ENCODE peak calls at places on chromosomes 5 and 9, in nine cellular contexts. X is AG04449, D is bronchial epithelial cell, I is AG10803, Q is progenitor cell of endocrine pancreas, A is cardiac muscle cell, H is B cell, N is GM13977, K is esophagus squamous epithelium. E is an unnamed sample.

GRCh38 chr9:120886490-120886967 is 9.5 kb upstream of the PHF19 start:
- DNase-seq in N (no peak), K (no peak), A (peak), I (peak), H (no peak), D (no peak), Q (no peak), X (no peak), E (no peak)

GRCh38 chr5:1795506-1795905 is 4.1 kb downstream of the MRPL36 start:
- DNase-seq in I (no peak), X (no peak), K (no peak), A (no peak), H (no peak), Q (no peak), D (no peak), N (no peak), E (no peak)

GRCh38 chr5:139295692-139296091 is 2.2 kb downstream of the MATR3 start:
- DNase-seq in H (no peak), N (no peak), Q (no peak), A (no peak), K (no peak), X (no peak), I (no peak), D (no peak), E (no peak)

GRCh38 chr5:105504-106080 is 13.6 kb downstream of the PLEKHG4B start:
- DNase-seq in N (no peak), X (no peak), A (no peak), K (no peak), Q (no peak), H (no peak), D (no peak), I (no peak), E (no peak)

GRCh38 chr5:67149933-67150523 is 46.6 kb downstream of the CD180 start:
- DNase-seq in D (no peak), K (no peak), A (peak), Q (no peak), I (peak), N (no peak), X (no peak), H (no peak), E (no peak)

GRCh38 chr5:133707629-133708028 is 95.3 kb upstream of the FSTL4 start:
- DNase-seq in N (no peak), X (no peak), K (no peak), I (no peak), A (no peak), D (no peak), H (no peak), Q (no peak), E (no peak)

GRCh38 chr9:114300153-114300845 is 22.6 kb upstream of the ORM1 start:
- DNase-seq in D (no peak), I (no peak), X (no peak), Q (no peak), A (no peak), N (no peak), H (no peak), K (no peak), E (no peak)

GRCh38 chr5:83925952-83926351 is 205.3 kb upstream of the HAPLN1 start:
- DNase-seq in Q (no peak), D (no peak), A (no peak), I (no peak), X (no peak), N (no peak), H (no peak), K (no peak), E (no peak)

GRCh38 chr5:9348296-9348996 is 197.4 kb downstream of the SEMA5A start:
- DNase-seq in N (no peak), Q (no peak), X (peak), K (no peak), A (peak), H (no peak), D (peak), I (peak), E (no peak)

GRCh38 chr9:70081120-70081495 is 37.5 kb downstream of the MAMDC2 start:
- DNase-seq in D (peak), Q (no peak), H (no peak), A (no peak), K (no peak), N (no peak), X (no peak), I (no peak), E (no peak)

DNA sequence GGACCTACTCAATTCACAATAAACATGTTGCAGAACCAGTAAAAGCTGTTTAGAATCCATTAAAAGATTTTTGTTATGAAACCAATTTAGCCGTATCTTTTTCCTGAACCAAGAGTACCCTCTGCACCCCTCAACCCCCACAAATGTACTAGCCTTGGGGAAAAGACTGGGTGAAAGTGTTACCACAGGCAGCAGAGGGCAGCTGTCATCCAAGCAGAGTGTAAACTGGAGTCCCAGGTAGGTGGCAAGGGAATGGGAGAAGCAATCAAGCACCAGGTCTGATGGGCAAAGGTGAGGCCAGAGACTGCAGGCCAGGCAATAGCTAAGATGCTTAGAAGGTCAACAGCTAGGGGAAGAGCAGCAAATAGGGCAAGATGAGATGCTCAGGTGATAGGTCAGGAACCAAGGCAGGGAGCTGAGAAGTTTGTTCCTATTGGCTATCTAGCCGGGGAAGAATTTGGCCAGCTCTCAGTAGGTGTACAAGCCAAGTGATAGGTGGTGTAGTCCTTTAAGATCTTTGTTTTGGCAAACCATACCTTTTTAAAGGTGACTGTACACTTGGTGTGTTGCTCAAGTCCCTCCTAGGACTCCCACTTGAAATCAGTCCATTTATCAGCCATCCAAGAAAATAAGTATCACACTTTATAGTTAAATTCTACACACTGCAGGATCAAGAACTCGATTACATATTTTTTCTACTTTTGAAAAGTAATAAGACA is 77.8 kb upstream of the CCDC112 start:
- DNase-seq in Q (no peak), H (no peak), D (peak), I (no peak), K (no peak), X (no peak), N (no peak), A (no peak), E (no peak)
- TF ChIP-seq CTCF in Q (no peak), H (no peak), D (peak), I (no peak), K (peak), X (no peak), N (no peak), A (no peak), E (no peak)

GRCh38 chr5:33184367-33184766 is 256.4 kb upstream of the TARS1 start:
- DNase-seq in I (no peak), D (no peak), X (no peak), H (no peak), K (no peak), Q (no peak), N (no peak), A (no peak), E (no peak)

DNA sequence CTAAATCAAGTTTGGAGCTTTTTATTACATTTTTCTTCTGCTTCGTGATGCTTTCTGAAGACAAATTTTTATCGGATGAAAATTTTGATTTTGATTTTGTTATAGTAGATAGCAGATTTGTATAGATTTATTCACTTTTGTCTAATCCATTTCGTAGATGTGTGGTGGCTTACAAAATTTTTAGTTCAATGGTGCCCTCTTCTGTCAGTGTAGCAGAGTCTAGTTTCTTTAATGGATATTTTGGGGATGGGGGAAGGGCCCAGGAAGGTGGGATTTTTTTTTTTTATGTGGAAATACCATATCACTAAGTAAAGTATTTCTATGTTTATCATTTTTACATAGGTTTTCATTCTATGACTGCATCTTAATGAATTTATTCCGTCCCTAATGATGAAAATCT is 259.9 kb upstream of the TARS1 start:
- DNase-seq in X (peak), D (peak), K (no peak), Q (no peak), H (no peak), A (peak), I (peak), N (no peak), E (no peak)
- TF ChIP-seq CTCF in X (peak), D (peak), K (no peak), Q (peak), H (no peak), A (peak), I (peak), N (no peak), E (no peak)

GRCh38 chr5:102747386-102748166 is 7.5 kb upstream of the PAM start:
- DNase-seq in I (no peak), A (no peak), K (no peak), X (no peak), Q (no peak), N (peak), H (no peak), D (no peak), E (peak)
- TF ChIP-seq CTCF in I (no peak), A (no peak), K (no peak), X (no peak), Q (no peak), N (no peak), H (no peak), D (no peak), E (no peak)

DNA sequence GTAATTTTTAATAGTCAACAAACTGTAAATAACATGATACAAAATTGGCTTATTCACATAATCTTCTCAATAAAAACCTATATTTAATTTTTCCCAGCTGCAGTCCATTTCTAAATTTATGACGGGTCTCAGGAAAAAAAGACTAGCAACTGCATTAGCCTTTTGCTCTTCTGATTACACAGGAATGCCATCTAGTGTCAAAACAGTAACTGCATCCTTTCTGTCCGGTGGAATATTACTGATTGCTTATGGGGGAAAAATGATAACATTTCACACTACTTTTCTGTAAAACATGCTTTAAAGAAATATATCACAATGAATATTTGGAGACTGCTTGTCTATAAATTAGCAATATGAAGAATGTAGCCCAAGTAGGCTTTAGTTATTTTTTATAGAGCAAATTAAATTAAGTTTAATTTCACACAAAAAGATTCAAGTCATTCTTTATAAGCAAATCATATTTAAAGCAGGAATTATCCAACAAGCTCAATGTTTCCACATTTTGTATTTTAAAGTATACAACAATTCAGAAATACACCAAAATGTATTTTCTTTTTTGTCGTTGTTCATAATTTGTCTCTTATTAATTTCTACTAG is 534.7 kb downstream of the CDH10 start:
- DNase-seq in H (no peak), D (peak), K (no peak), I (peak), N (peak), Q (no peak), A (peak), X (no peak), E (peak)
- TF ChIP-seq CTCF in H (no peak), D (peak), K (no peak), I (peak), N (peak), Q (peak), A (peak), X (peak), E (peak)

GRCh38 chr5:107776506-107776905 is 105.8 kb upstream of the EFNA5 start:
- DNase-seq in N (no peak), X (no peak), H (no peak), D (no peak), K (no peak), Q (no peak), A (no peak), I (no peak), E (no peak)
- TF ChIP-seq CTCF in N (no peak), X (no peak), H (no peak), D (no peak), K (no peak), Q (no peak), A (no peak), I (no peak), E (no peak)

GRCh38 chr5:124744170-124744911 is 2.1 kb downstream of the ZNF608 start:
- DNase-seq in A (peak), X (no peak), H (no peak), Q (no peak), I (no peak), K (no peak), N (no peak), D (peak), E (no peak)
- TF ChIP-seq CTCF in A (peak), X (no peak), H (no peak), Q (peak), I (no peak), K (no peak), N (no peak), D (no peak), E (no peak)

E was measured in GM13976.